ENCODE peak calls at places on chromosome 6, in four cellular contexts. One of them, this sample, is unnamed.

GRCh38 chr6:25640871-25641270 is 11.1 kb upstream of the SCGN start:
- DNase-seq in A549: no peak
- DNase-seq in K562: no peak
- DNase-seq in HepG2: no peak
- DNase-seq in this sample: no peak

GRCh38 chr6:127289934-127290333 is 23.3 kb downstream of the RNF146 start:
- DNase-seq in A549: no peak
- DNase-seq in K562: no peak
- DNase-seq in HepG2: no peak
- DNase-seq in this sample: no peak

GRCh38 chr6:118893095-118893881 is 664 bp upstream of the ASF1A start:
- DNase-seq in A549: no peak
- DNase-seq in K562: peak
- DNase-seq in HepG2: peak
- DNase-seq in this sample: no peak

GRCh38 chr6:30836431-30836866 is 47.9 kb upstream of the DDR1 start:
- DNase-seq in A549: no peak
- DNase-seq in K562: no peak
- DNase-seq in HepG2: no peak
- DNase-seq in this sample: no peak

GRCh38 chr6:29641430-29642213 is 8.6 kb upstream of the GABBR1 start:
- DNase-seq in A549: no peak
- DNase-seq in K562: peak
- DNase-seq in HepG2: no peak
- DNase-seq in this sample: no peak

GRCh38 chr6:91278416-91278815 is 691.5 kb upstream of the MAP3K7 start:
- DNase-seq in A549: no peak
- DNase-seq in K562: no peak
- DNase-seq in HepG2: no peak
- DNase-seq in this sample: no peak

GRCh38 chr6:13873288-13874190 is 51.2 kb upstream of the RNF182 start:
- DNase-seq in A549: peak
- DNase-seq in K562: peak
- DNase-seq in HepG2: peak
- DNase-seq in this sample: peak

GRCh38 chr6:167717867-167718266 is 108.8 kb upstream of the AFDN start:
- DNase-seq in A549: no peak
- DNase-seq in K562: no peak
- DNase-seq in HepG2: no peak
- DNase-seq in this sample: no peak

GRCh38 chr6:32139590-32139989 is 9.5 kb upstream of the FKBPL start:
- DNase-seq in A549: no peak
- DNase-seq in K562: no peak
- DNase-seq in HepG2: no peak
- DNase-seq in this sample: no peak

GRCh38 chr6:28747631-28748157 is 176.1 kb downstream of the TRIM27 start:
- DNase-seq in A549: peak
- DNase-seq in K562: peak
- DNase-seq in HepG2: peak
- DNase-seq in this sample: peak

GRCh38 chr6:135909737-135910387 is 58.4 kb downstream of the PDE7B start:
- DNase-seq in A549: peak
- DNase-seq in K562: peak
- DNase-seq in HepG2: peak
- DNase-seq in this sample: peak

GRCh38 chr6:39778581-39779270 is 13.4 kb upstream of the DAAM2 start:
- DNase-seq in A549: no peak
- DNase-seq in K562: no peak
- DNase-seq in HepG2: no peak
- DNase-seq in this sample: no peak

GRCh38 chr6:21665101-21665435 is 71.5 kb downstream of the SOX4 start:
- DNase-seq in A549: no peak
- DNase-seq in K562: no peak
- DNase-seq in HepG2: no peak
- DNase-seq in this sample: no peak

GRCh38 chr6:142462260-142462659 is 160.5 kb downstream of the ADGRG6 start:
- DNase-seq in A549: no peak
- DNase-seq in K562: no peak
- DNase-seq in HepG2: peak
- DNase-seq in this sample: no peak

GRCh38 chr6:53165333-53165732 is 16.7 kb upstream of the GCM1 start:
- DNase-seq in A549: no peak
- DNase-seq in K562: no peak
- DNase-seq in HepG2: no peak
- DNase-seq in this sample: no peak

GRCh38 chr6:23180504-23181293 is 611.3 kb downstream of the HDGFL1 start:
- DNase-seq in A549: no peak
- DNase-seq in K562: no peak
- DNase-seq in HepG2: no peak
- DNase-seq in this sample: no peak

GRCh38 chr6:85574932-85575598 is 18.6 kb downstream of the SNX14 start:
- DNase-seq in A549: no peak
- DNase-seq in K562: no peak
- DNase-seq in HepG2: peak
- DNase-seq in this sample: no peak

GRCh38 chr6:46453756-46454316 is 37.4 kb downstream of the RCAN2 start:
- DNase-seq in A549: no peak
- DNase-seq in K562: no peak
- DNase-seq in HepG2: no peak
- DNase-seq in this sample: no peak

GRCh38 chr6:20319520-20320357 is 81.9 kb upstream of the E2F3 start:
- DNase-seq in A549: no peak
- DNase-seq in K562: no peak
- DNase-seq in HepG2: no peak
- DNase-seq in this sample: no peak

GRCh38 chr6:90095145-90095544 is 200.9 kb downstream of the GJA10 start:
- DNase-seq in A549: no peak
- DNase-seq in K562: no peak
- DNase-seq in HepG2: no peak
- DNase-seq in this sample: no peak

GRCh38 chr6:28597217-28597835 is 71.6 kb downstream of the GPX5 start:
- DNase-seq in A549: peak
- DNase-seq in K562: no peak
- DNase-seq in HepG2: peak
- DNase-seq in this sample: peak

GRCh38 chr6:91606148-91606901 is 1019.5 kb upstream of the MAP3K7 start:
- DNase-seq in A549: no peak
- DNase-seq in K562: no peak
- DNase-seq in HepG2: no peak
- DNase-seq in this sample: no peak

GRCh38 chr6:138678168-138678567 is 95.4 kb upstream of the CCDC28A start:
- DNase-seq in A549: no peak
- DNase-seq in K562: no peak
- DNase-seq in HepG2: no peak
- DNase-seq in this sample: no peak

GRCh38 chr6:116244284-116244683 is 9.6 kb downstream of the TSPYL4 start:
- DNase-seq in A549: no peak
- DNase-seq in K562: no peak
- DNase-seq in HepG2: no peak
- DNase-seq in this sample: no peak
- TF ChIP-seq PHF8 in A549: no peak
- TF ChIP-seq PHF8 in K562: no peak
- TF ChIP-seq PHF8 in HepG2: no peak
- TF ChIP-seq PHF8 in this sample: no peak

DNA sequence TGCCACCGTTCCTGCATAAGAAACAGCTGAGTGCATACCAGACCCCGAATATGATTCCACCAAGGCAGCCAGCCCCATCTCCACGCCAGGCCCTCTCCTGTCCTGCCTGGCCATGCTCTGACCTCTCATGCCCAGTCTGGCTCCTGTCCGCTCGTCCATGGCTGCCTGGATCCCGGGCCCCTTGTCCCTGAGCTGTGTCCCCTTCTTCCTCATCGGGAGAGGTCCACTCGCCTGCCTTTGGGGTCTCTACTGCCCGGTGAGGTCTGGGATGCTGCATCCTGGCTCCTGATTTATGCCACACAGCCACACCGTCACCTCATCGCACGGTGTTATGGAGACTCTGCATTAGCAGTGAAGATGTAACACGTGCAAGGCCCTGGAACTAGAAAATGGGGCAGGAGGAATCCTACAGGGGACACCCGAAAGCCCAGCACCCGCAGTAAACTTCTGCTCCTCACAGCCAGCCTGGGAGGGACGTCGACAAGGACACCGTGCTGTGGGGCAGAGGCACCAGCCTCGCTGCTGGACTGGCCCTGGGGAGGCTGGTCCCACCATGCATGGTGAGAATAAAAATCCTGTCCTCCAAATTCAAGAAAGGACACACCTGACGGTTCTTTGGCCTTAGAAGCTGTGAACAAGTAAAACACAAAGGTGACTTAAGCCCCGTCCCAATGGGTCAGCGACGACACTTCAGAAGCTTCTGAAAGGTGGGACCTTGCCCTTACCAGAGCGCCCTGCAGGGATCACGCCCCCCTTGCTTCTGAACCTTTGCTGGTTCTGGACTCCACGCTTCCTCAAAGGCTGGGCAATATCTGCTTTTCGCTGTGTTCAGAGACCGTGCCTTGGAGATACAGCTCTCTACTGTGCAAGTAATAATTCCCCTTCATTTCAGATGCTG is 103.0 kb downstream of the DLL1 start:
- DNase-seq in A549: no peak
- DNase-seq in K562: no peak
- DNase-seq in HepG2: no peak
- DNase-seq in this sample: no peak
- TF ChIP-seq PHF8 in A549: no peak
- TF ChIP-seq PHF8 in K562: no peak
- TF ChIP-seq PHF8 in HepG2: no peak
- TF ChIP-seq PHF8 in this sample: no peak

GRCh38 chr6:44842616-44843015 is 455.1 kb downstream of the CDC5L start:
- DNase-seq in A549: no peak
- DNase-seq in K562: no peak
- DNase-seq in HepG2: no peak
- DNase-seq in this sample: no peak
- TF ChIP-seq PHF8 in A549: no peak
- TF ChIP-seq PHF8 in K562: no peak
- TF ChIP-seq PHF8 in HepG2: no peak
- TF ChIP-seq PHF8 in this sample: no peak

GRCh38 chr6:3788408-3789017 is 37.0 kb upstream of the PXDC1 start:
- DNase-seq in A549: no peak
- DNase-seq in K562: no peak
- DNase-seq in HepG2: peak
- DNase-seq in this sample: no peak
- TF ChIP-seq PHF8 in A549: no peak
- TF ChIP-seq PHF8 in K562: no peak
- TF ChIP-seq PHF8 in HepG2: no peak
- TF ChIP-seq PHF8 in this sample: no peak

DNA sequence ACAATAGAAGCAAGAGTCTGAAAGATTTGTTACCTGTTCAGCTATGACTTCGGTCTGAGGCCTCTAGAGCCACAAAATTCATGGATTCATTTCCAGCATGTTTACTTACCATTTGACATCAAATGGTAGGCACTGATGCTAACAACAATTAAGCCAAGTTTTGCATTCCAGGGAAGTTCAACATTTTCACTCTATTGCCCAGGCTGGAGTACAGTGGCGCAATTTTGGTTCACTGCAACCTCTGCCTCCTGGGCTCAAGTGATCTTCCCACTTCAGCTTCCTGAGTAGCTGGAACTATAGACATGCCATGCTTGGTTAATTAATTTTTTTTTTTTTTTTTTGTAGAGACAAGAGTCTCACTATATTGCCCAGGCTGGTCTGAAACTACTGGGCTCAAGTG is 114.1 kb upstream of the SGK1 start:
- DNase-seq in A549: no peak
- DNase-seq in K562: no peak
- DNase-seq in HepG2: no peak
- DNase-seq in this sample: no peak
- TF ChIP-seq PHF8 in A549: no peak
- TF ChIP-seq PHF8 in K562: no peak
- TF ChIP-seq PHF8 in HepG2: no peak
- TF ChIP-seq PHF8 in this sample: no peak

GRCh38 chr6:12138377-12138776 is 126.3 kb downstream of the HIVEP1 start:
- DNase-seq in A549: no peak
- DNase-seq in K562: no peak
- DNase-seq in HepG2: peak
- DNase-seq in this sample: no peak
- TF ChIP-seq PHF8 in A549: no peak
- TF ChIP-seq PHF8 in K562: no peak
- TF ChIP-seq PHF8 in HepG2: no peak
- TF ChIP-seq PHF8 in this sample: no peak

GRCh38 chr6:4057036-4057435 is 21.9 kb downstream of the FAM217A start:
- DNase-seq in A549: no peak
- DNase-seq in K562: no peak
- DNase-seq in HepG2: no peak
- DNase-seq in this sample: no peak

GRCh38 chr6:4055420-4056041 is 23.4 kb downstream of the FAM217A start:
- DNase-seq in A549: peak
- DNase-seq in K562: peak
- DNase-seq in HepG2: peak
- DNase-seq in this sample: no peak

GRCh38 chr6:4059115-4059777 is 19.7 kb downstream of the FAM217A start:
- DNase-seq in A549: peak
- DNase-seq in K562: peak
- DNase-seq in HepG2: peak
- DNase-seq in this sample: no peak
- TF ChIP-seq PHF8 in A549: no peak
- TF ChIP-seq PHF8 in K562: no peak
- TF ChIP-seq PHF8 in HepG2: no peak
- TF ChIP-seq PHF8 in this sample: no peak

This sample was measured in H1.